ENCODE peak calls at places on chromosomes 12 and 14, in nine cellular contexts. One of them, this sample, is unnamed.

GRCh38 chr12:106973545-106973944 is 13.4 kb downstream of the MTERF2 start:
- DNase-seq in type B pancreatic cell: no peak
- DNase-seq in B cell: no peak
- DNase-seq in ovary: no peak
- DNase-seq in body of pancreas: no peak
- DNase-seq in HFFc6: no peak
- DNase-seq in GM13976: no peak
- DNase-seq in neural crest cell: no peak
- DNase-seq in cardiac muscle cell: no peak
- DNase-seq in this sample: no peak

GRCh38 chr12:26651566-26652188 is 181.3 kb downstream of the ITPR2 start:
- DNase-seq in neural crest cell: peak
- DNase-seq in GM13976: peak
- DNase-seq in ovary: peak
- DNase-seq in HFFc6: peak
- DNase-seq in body of pancreas: peak
- DNase-seq in type B pancreatic cell: no peak
- DNase-seq in B cell: peak
- DNase-seq in cardiac muscle cell: peak
- DNase-seq in this sample: peak

GRCh38 chr12:46401703-46402102 is 29.1 kb upstream of the SLC38A2 start:
- DNase-seq in ovary: peak
- DNase-seq in neural crest cell: no peak
- DNase-seq in type B pancreatic cell: no peak
- DNase-seq in body of pancreas: peak
- DNase-seq in B cell: no peak
- DNase-seq in GM13976: no peak
- DNase-seq in cardiac muscle cell: peak
- DNase-seq in HFFc6: no peak
- DNase-seq in this sample: no peak

GRCh38 chr12:62270384-62270783 is 10.2 kb downstream of the USP15 start:
- DNase-seq in GM13976: no peak
- DNase-seq in body of pancreas: no peak
- DNase-seq in B cell: no peak
- DNase-seq in neural crest cell: no peak
- DNase-seq in HFFc6: no peak
- DNase-seq in type B pancreatic cell: no peak
- DNase-seq in ovary: no peak
- DNase-seq in cardiac muscle cell: no peak
- DNase-seq in this sample: no peak

GRCh38 chr14:103551338-103551762 is 11.1 kb downstream of the BAG5 start:
- DNase-seq in body of pancreas: no peak
- DNase-seq in HFFc6: no peak
- DNase-seq in type B pancreatic cell: no peak
- DNase-seq in ovary: peak
- DNase-seq in neural crest cell: no peak
- DNase-seq in GM13976: no peak
- DNase-seq in B cell: peak
- DNase-seq in cardiac muscle cell: peak
- DNase-seq in this sample: no peak

GRCh38 chr12:105227879-105228278 is 8.1 kb downstream of the APPL2 start:
- DNase-seq in B cell: no peak
- DNase-seq in HFFc6: no peak
- DNase-seq in neural crest cell: no peak
- DNase-seq in type B pancreatic cell: no peak
- DNase-seq in GM13976: no peak
- DNase-seq in cardiac muscle cell: no peak
- DNase-seq in ovary: no peak
- DNase-seq in body of pancreas: no peak
- DNase-seq in this sample: no peak

GRCh38 chr12:19916982-19917381 is 451.4 kb upstream of the PDE3A start:
- DNase-seq in HFFc6: no peak
- DNase-seq in cardiac muscle cell: no peak
- DNase-seq in B cell: no peak
- DNase-seq in neural crest cell: no peak
- DNase-seq in GM13976: no peak
- DNase-seq in type B pancreatic cell: no peak
- DNase-seq in body of pancreas: no peak
- DNase-seq in ovary: no peak
- DNase-seq in this sample: no peak

GRCh38 chr14:33184587-33184986 is 245.9 kb downstream of the NPAS3 start:
- DNase-seq in B cell: no peak
- DNase-seq in ovary: no peak
- DNase-seq in GM13976: no peak
- DNase-seq in HFFc6: no peak
- DNase-seq in neural crest cell: no peak
- DNase-seq in type B pancreatic cell: no peak
- DNase-seq in cardiac muscle cell: peak
- DNase-seq in body of pancreas: no peak
- DNase-seq in this sample: no peak

GRCh38 chr14:64910847-64911495 is 3.3 kb upstream of the CHURC1 start:
- DNase-seq in cardiac muscle cell: peak
- DNase-seq in ovary: no peak
- DNase-seq in B cell: no peak
- DNase-seq in body of pancreas: no peak
- DNase-seq in HFFc6: peak
- DNase-seq in GM13976: no peak
- DNase-seq in neural crest cell: no peak
- DNase-seq in type B pancreatic cell: no peak
- DNase-seq in this sample: peak

GRCh38 chr12:109386079-109386473 is 38.4 kb downstream of the MYO1H start:
- DNase-seq in HFFc6: no peak
- DNase-seq in ovary: no peak
- DNase-seq in type B pancreatic cell: no peak
- DNase-seq in body of pancreas: no peak
- DNase-seq in B cell: no peak
- DNase-seq in neural crest cell: no peak
- DNase-seq in cardiac muscle cell: no peak
- DNase-seq in GM13976: no peak
- DNase-seq in this sample: no peak

GRCh38 chr14:95018845-95019244 is 138.5 kb downstream of the DICER1 start:
- DNase-seq in type B pancreatic cell: no peak
- DNase-seq in body of pancreas: no peak
- DNase-seq in HFFc6: no peak
- DNase-seq in ovary: no peak
- DNase-seq in cardiac muscle cell: peak
- DNase-seq in B cell: no peak
- DNase-seq in neural crest cell: no peak
- DNase-seq in GM13976: no peak
- DNase-seq in this sample: no peak

GRCh38 chr14:82779301-82779700 is 1245.6 kb upstream of the SEL1L start:
- DNase-seq in neural crest cell: no peak
- DNase-seq in type B pancreatic cell: no peak
- DNase-seq in ovary: no peak
- DNase-seq in HFFc6: no peak
- DNase-seq in body of pancreas: no peak
- DNase-seq in cardiac muscle cell: no peak
- DNase-seq in B cell: no peak
- DNase-seq in GM13976: no peak
- DNase-seq in this sample: no peak

GRCh38 chr14:104109121-104109541 is 23.6 kb downstream of the ASPG start:
- DNase-seq in neural crest cell: no peak
- DNase-seq in B cell: no peak
- DNase-seq in body of pancreas: no peak
- DNase-seq in cardiac muscle cell: no peak
- DNase-seq in GM13976: no peak
- DNase-seq in ovary: peak
- DNase-seq in type B pancreatic cell: no peak
- DNase-seq in HFFc6: no peak
- DNase-seq in this sample: no peak

GRCh38 chr12:20206410-20206809 is 161.9 kb upstream of the PDE3A start:
- DNase-seq in neural crest cell: no peak
- DNase-seq in B cell: no peak
- DNase-seq in cardiac muscle cell: no peak
- DNase-seq in type B pancreatic cell: no peak
- DNase-seq in ovary: no peak
- DNase-seq in GM13976: no peak
- DNase-seq in HFFc6: no peak
- DNase-seq in body of pancreas: no peak
- DNase-seq in this sample: no peak

GRCh38 chr12:84874125-84874824 is 38.3 kb downstream of the SLC6A15 start:
- DNase-seq in neural crest cell: no peak
- DNase-seq in body of pancreas: no peak
- DNase-seq in GM13976: peak
- DNase-seq in HFFc6: peak
- DNase-seq in B cell: peak
- DNase-seq in type B pancreatic cell: no peak
- DNase-seq in cardiac muscle cell: peak
- DNase-seq in ovary: no peak
- DNase-seq in this sample: no peak

GRCh38 chr12:84875241-84875640 is 37.4 kb downstream of the SLC6A15 start:
- DNase-seq in type B pancreatic cell: no peak
- DNase-seq in B cell: no peak
- DNase-seq in cardiac muscle cell: no peak
- DNase-seq in HFFc6: no peak
- DNase-seq in ovary: no peak
- DNase-seq in GM13976: no peak
- DNase-seq in body of pancreas: no peak
- DNase-seq in neural crest cell: no peak
- DNase-seq in this sample: no peak

GRCh38 chr12:84877340-84877739 is 35.3 kb downstream of the SLC6A15 start:
- DNase-seq in cardiac muscle cell: no peak
- DNase-seq in B cell: no peak
- DNase-seq in ovary: no peak
- DNase-seq in GM13976: no peak
- DNase-seq in neural crest cell: no peak
- DNase-seq in type B pancreatic cell: no peak
- DNase-seq in body of pancreas: no peak
- DNase-seq in HFFc6: no peak
- DNase-seq in this sample: no peak

DNA sequence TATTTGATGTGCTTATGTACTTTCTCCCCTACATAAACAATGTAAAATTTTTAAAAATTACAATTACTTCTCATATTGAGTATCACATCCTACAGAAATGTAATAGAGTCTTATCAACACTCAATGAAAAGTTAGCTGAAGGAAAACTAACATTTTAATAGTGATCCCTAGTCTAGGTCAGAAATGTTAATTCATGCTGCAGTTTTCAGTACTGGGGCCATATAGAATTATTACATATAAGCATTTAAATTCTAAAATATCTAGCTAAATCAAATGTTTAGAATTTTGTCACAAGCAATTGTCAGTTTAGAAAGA is 37.8 kb downstream of the SLC6A15 start:
- DNase-seq in GM13976: no peak
- DNase-seq in HFFc6: no peak
- DNase-seq in body of pancreas: no peak
- DNase-seq in B cell: no peak
- DNase-seq in type B pancreatic cell: no peak
- DNase-seq in ovary: no peak
- DNase-seq in cardiac muscle cell: no peak
- DNase-seq in neural crest cell: no peak
- DNase-seq in this sample: no peak
- TF ChIP-seq CTCF in GM13976: no peak
- TF ChIP-seq CTCF in HFFc6: peak
- TF ChIP-seq CTCF in body of pancreas: no peak
- TF ChIP-seq CTCF in B cell: peak
- TF ChIP-seq CTCF in type B pancreatic cell: no peak
- TF ChIP-seq CTCF in ovary: no peak
- TF ChIP-seq CTCF in cardiac muscle cell: no peak
- TF ChIP-seq CTCF in neural crest cell: peak
- TF ChIP-seq CTCF in this sample: no peak

GRCh38 chr12:57080855-57081254 is 2.3 kb upstream of the NEMP1 start:
- DNase-seq in neural crest cell: no peak
- DNase-seq in HFFc6: no peak
- DNase-seq in B cell: no peak
- DNase-seq in type B pancreatic cell: no peak
- DNase-seq in ovary: no peak
- DNase-seq in body of pancreas: no peak
- DNase-seq in cardiac muscle cell: no peak
- DNase-seq in GM13976: no peak
- DNase-seq in this sample: no peak

GRCh38 chr12:57079821-57080220 is 1.2 kb upstream of the NEMP1 start:
- DNase-seq in GM13976: no peak
- DNase-seq in B cell: no peak
- DNase-seq in body of pancreas: no peak
- DNase-seq in neural crest cell: no peak
- DNase-seq in HFFc6: no peak
- DNase-seq in type B pancreatic cell: no peak
- DNase-seq in ovary: no peak
- DNase-seq in cardiac muscle cell: no peak
- DNase-seq in this sample: no peak

DNA sequence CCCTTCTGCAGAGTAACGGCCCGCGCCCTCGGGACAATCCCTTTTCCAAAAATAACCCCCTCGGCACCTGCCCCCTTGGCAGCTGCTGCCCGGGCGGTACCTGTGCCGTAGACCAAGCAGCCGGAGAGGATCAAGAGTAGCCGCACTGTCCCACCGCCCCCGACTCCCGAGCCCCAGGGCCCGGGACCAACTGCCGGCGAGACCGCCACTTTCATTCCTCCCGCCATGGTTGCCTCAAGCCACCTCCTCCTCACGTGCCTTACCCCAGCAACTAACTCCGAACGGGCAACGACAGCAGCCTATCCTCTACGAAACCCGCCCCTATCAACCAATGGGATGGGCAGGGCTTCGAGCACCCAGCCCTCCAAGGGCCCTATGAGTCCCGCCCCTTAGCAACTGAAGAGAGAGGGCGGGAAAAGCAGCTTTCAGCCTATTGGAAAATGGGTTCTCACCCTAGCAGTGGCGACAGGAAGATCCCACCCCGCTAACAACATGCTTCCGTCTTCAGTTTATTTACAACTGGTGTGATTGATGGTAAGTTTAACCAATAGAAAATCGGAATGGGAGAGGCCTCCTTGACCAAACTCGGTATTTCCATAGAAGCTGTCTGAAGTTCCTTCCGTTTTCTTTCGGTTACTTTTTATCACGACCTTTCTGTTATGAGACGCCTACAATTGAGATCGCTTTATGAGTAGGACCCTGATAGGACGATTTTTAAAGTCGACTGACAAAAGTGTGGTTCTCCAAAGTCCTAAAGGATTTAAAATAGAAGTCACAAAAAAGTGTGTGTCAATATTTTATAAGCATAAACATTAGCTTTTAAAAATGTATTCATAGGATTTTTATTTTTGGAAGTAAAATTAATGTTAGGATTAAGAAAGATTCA is at the start of gene NEMP1:
- DNase-seq in HFFc6: peak
- DNase-seq in ovary: peak
- DNase-seq in neural crest cell: peak
- DNase-seq in GM13976: peak
- DNase-seq in type B pancreatic cell: peak
- DNase-seq in cardiac muscle cell: peak
- DNase-seq in B cell: peak
- DNase-seq in body of pancreas: peak
- DNase-seq in this sample: peak
- TF ChIP-seq CTCF in HFFc6: no peak
- TF ChIP-seq CTCF in ovary: no peak
- TF ChIP-seq CTCF in neural crest cell: no peak
- TF ChIP-seq CTCF in GM13976: no peak
- TF ChIP-seq CTCF in type B pancreatic cell: no peak
- TF ChIP-seq CTCF in cardiac muscle cell: no peak
- TF ChIP-seq CTCF in B cell: no peak
- TF ChIP-seq CTCF in body of pancreas: no peak
- TF ChIP-seq CTCF in this sample: no peak

GRCh38 chr14:88729159-88729558 is 63.6 kb downstream of the EML5 start:
- DNase-seq in GM13976: no peak
- DNase-seq in B cell: no peak
- DNase-seq in ovary: no peak
- DNase-seq in type B pancreatic cell: no peak
- DNase-seq in HFFc6: peak
- DNase-seq in body of pancreas: no peak
- DNase-seq in cardiac muscle cell: no peak
- DNase-seq in neural crest cell: no peak
- DNase-seq in this sample: no peak
- TF ChIP-seq CTCF in GM13976: no peak
- TF ChIP-seq CTCF in B cell: no peak
- TF ChIP-seq CTCF in ovary: no peak
- TF ChIP-seq CTCF in type B pancreatic cell: peak
- TF ChIP-seq CTCF in HFFc6: peak
- TF ChIP-seq CTCF in body of pancreas: no peak
- TF ChIP-seq CTCF in cardiac muscle cell: peak
- TF ChIP-seq CTCF in neural crest cell: peak
- TF ChIP-seq CTCF in this sample: no peak

GRCh38 chr14:68688872-68689371 is 103.9 kb downstream of the ZFP36L1 start:
- DNase-seq in GM13976: no peak
- DNase-seq in neural crest cell: peak
- DNase-seq in ovary: peak
- DNase-seq in B cell: no peak
- DNase-seq in body of pancreas: no peak
- DNase-seq in type B pancreatic cell: no peak
- DNase-seq in HFFc6: peak
- DNase-seq in cardiac muscle cell: peak
- DNase-seq in this sample: no peak
- TF ChIP-seq CTCF in GM13976: no peak
- TF ChIP-seq CTCF in neural crest cell: no peak
- TF ChIP-seq CTCF in ovary: no peak
- TF ChIP-seq CTCF in B cell: no peak
- TF ChIP-seq CTCF in body of pancreas: no peak
- TF ChIP-seq CTCF in type B pancreatic cell: peak
- TF ChIP-seq CTCF in HFFc6: peak
- TF ChIP-seq CTCF in cardiac muscle cell: peak
- TF ChIP-seq CTCF in this sample: no peak

This sample was measured in Calu3.